ENCODE peak calls at places on chromosomes 13 and 19, in four cellular contexts. One of them, this sample, is unnamed.

GRCh38 chr19:2729943-2730818 is 9.0 kb upstream of the DIRAS1 start:
- DNase-seq in effector memory CD4-positive, alpha-beta T cell: no peak
- DNase-seq in endothelial cell of umbilical vein: no peak
- DNase-seq in head of caudate nucleus: no peak
- DNase-seq in this sample: no peak

GRCh38 chr19:48746738-48747575 is at the start of gene IZUMO1:
- DNase-seq in endothelial cell of umbilical vein: peak; percentile 95
- DNase-seq in head of caudate nucleus: peak; percentile 82
- DNase-seq in effector memory CD4-positive, alpha-beta T cell: no peak
- DNase-seq in this sample: peak; percentile 91

GRCh38 chr13:108463365-108463764 is 166.0 kb upstream of the MYO16 start:
- DNase-seq in effector memory CD4-positive, alpha-beta T cell: no peak
- DNase-seq in head of caudate nucleus: no peak
- DNase-seq in endothelial cell of umbilical vein: peak; percentile 1
- DNase-seq in this sample: no peak

GRCh38 chr19:409515-410242 is 732 bp upstream of the C2CD4C start:
- DNase-seq in endothelial cell of umbilical vein: no peak
- DNase-seq in effector memory CD4-positive, alpha-beta T cell: no peak
- DNase-seq in head of caudate nucleus: peak; percentile 7
- DNase-seq in this sample: no peak

GRCh38 chr13:48492123-48493075 is 40.5 kb downstream of the RCBTB2 start:
- DNase-seq in endothelial cell of umbilical vein: peak; percentile 87
- DNase-seq in head of caudate nucleus: peak; percentile 76
- DNase-seq in effector memory CD4-positive, alpha-beta T cell: peak; percentile 57
- DNase-seq in this sample: peak; percentile 93

GRCh38 chr19:10554760-10555612 is 10.8 kb downstream of the KRI1 start:
- DNase-seq in effector memory CD4-positive, alpha-beta T cell: no peak
- DNase-seq in head of caudate nucleus: no peak
- DNase-seq in endothelial cell of umbilical vein: no peak
- DNase-seq in this sample: no peak

GRCh38 chr19:41351339-41352245 is 2.1 kb downstream of the TGFB1 start:
- DNase-seq in effector memory CD4-positive, alpha-beta T cell: peak; percentile 86
- DNase-seq in head of caudate nucleus: peak; percentile 67
- DNase-seq in endothelial cell of umbilical vein: peak; percentile 80
- DNase-seq in this sample: peak; percentile 47

GRCh38 chr19:53034948-53035675 is 9.4 kb upstream of the ERVV-2 start:
- DNase-seq in effector memory CD4-positive, alpha-beta T cell: no peak
- DNase-seq in head of caudate nucleus: no peak
- DNase-seq in endothelial cell of umbilical vein: no peak
- DNase-seq in this sample: no peak

GRCh38 chr19:10773969-10774368 is 56.1 kb downstream of the DNM2 start:
- DNase-seq in endothelial cell of umbilical vein: no peak
- DNase-seq in head of caudate nucleus: no peak
- DNase-seq in effector memory CD4-positive, alpha-beta T cell: no peak
- DNase-seq in this sample: no peak

GRCh38 chr19:7455600-7456296 is 33.1 kb downstream of the PEX11G start:
- DNase-seq in endothelial cell of umbilical vein: no peak
- DNase-seq in effector memory CD4-positive, alpha-beta T cell: no peak
- DNase-seq in head of caudate nucleus: no peak
- DNase-seq in this sample: no peak

GRCh38 chr19:29263305-29264080 is 50.5 kb upstream of the UQCRFS1 start:
- DNase-seq in head of caudate nucleus: peak; percentile 40
- DNase-seq in endothelial cell of umbilical vein: no peak
- DNase-seq in effector memory CD4-positive, alpha-beta T cell: peak; percentile 25
- DNase-seq in this sample: peak; percentile 34

GRCh38 chr13:108363651-108364050 is 94.1 kb downstream of the TNFSF13B start:
- DNase-seq in head of caudate nucleus: no peak
- DNase-seq in effector memory CD4-positive, alpha-beta T cell: no peak
- DNase-seq in endothelial cell of umbilical vein: no peak
- DNase-seq in this sample: no peak

GRCh38 chr13:30745917-30746686 is 10.8 kb downstream of the ALOX5AP start:
- DNase-seq in head of caudate nucleus: no peak
- DNase-seq in endothelial cell of umbilical vein: peak; percentile 81
- DNase-seq in effector memory CD4-positive, alpha-beta T cell: no peak
- DNase-seq in this sample: peak; percentile 49

GRCh38 chr13:30908416-30908980 is 2.4 kb downstream of the MEDAG start:
- DNase-seq in head of caudate nucleus: no peak
- DNase-seq in endothelial cell of umbilical vein: peak; percentile 75
- DNase-seq in effector memory CD4-positive, alpha-beta T cell: no peak
- DNase-seq in this sample: peak; percentile 39

GRCh38 chr19:17743874-17744273 is 7.4 kb upstream of the FCHO1 start:
- DNase-seq in head of caudate nucleus: no peak
- DNase-seq in endothelial cell of umbilical vein: peak; percentile 40
- DNase-seq in effector memory CD4-positive, alpha-beta T cell: no peak
- DNase-seq in this sample: peak; percentile 59

GRCh38 chr19:30003862-30004261 is 61.8 kb downstream of the URI1 start:
- DNase-seq in endothelial cell of umbilical vein: no peak
- DNase-seq in head of caudate nucleus: no peak
- DNase-seq in effector memory CD4-positive, alpha-beta T cell: no peak
- DNase-seq in this sample: no peak

GRCh38 chr13:78610381-78610883 is 7.1 kb upstream of the POU4F1 start:
- DNase-seq in head of caudate nucleus: no peak
- DNase-seq in effector memory CD4-positive, alpha-beta T cell: no peak
- DNase-seq in endothelial cell of umbilical vein: no peak
- DNase-seq in this sample: no peak